ENCODE peak calls at places on chromosome 1, in seven cellular contexts. Z, G, Y, X, N, J and L are unnamed samples.

GRCh38 chr1:75134939-75135828 is 996 bp downstream of the LHX8 start:
- DNase-seq in G (no peak), X (peak; percentile 54), N (no peak), Z (no peak), Y (peak; percentile 11), J (no peak), L (no peak)

GRCh38 chr1:151132676-151133338 is 13.6 kb downstream of the SEMA6C start:
- DNase-seq in J (peak; percentile 76), Z (no peak), N (no peak), G (no peak), X (no peak), Y (no peak), L (no peak)

GRCh38 chr1:230855886-230856285 is 12.4 kb downstream of the C1orf198 start:
- DNase-seq in X (no peak), G (no peak), Y (no peak), J (no peak), Z (no peak), N (no peak), L (no peak)

GRCh38 chr1:172144445-172145060 is 275.9 kb upstream of the C1orf105 start:
- DNase-seq in G (peak; percentile 39), X (peak; percentile 76), J (peak; percentile 89), N (no peak), Y (peak; percentile 99), Z (no peak), L (no peak)

GRCh38 chr1:236016083-236016482 is 48.8 kb downstream of the NID1 start:
- DNase-seq in Z (no peak), Y (peak; percentile 47), N (no peak), X (no peak), J (no peak), G (no peak), L (no peak)

GRCh38 chr1:152182431-152182830 is 23.4 kb upstream of the RPTN start:
- DNase-seq in X (no peak), N (no peak), Y (peak; percentile 46), J (no peak), Z (no peak), G (no peak), L (no peak)

GRCh38 chr1:161115132-161115711 is 2.6 kb downstream of the PFDN2 start:
- DNase-seq in Z (no peak), G (no peak), X (peak; percentile 79), N (no peak), Y (peak; percentile 92), J (no peak), L (no peak)

GRCh38 chr1:200893411-200893901 is 1.2 kb upstream of the INAVA start:
- DNase-seq in N (no peak), G (no peak), Y (no peak), Z (no peak), X (no peak), J (no peak), L (peak; percentile 75)

GRCh38 chr1:242225770-242226573 is 227.1 kb upstream of the MAP1LC3C start:
- DNase-seq in X (no peak), Z (no peak), G (no peak), J (no peak), N (no peak), Y (no peak), L (no peak)

GRCh38 chr1:175192111-175192629 is 406 bp downstream of the KIAA0040 start:
- DNase-seq in N (no peak), X (peak; percentile 45), J (peak; percentile 81), Y (no peak), Z (peak; percentile 36), G (peak; percentile 83), L (no peak)

GRCh38 chr1:30785714-30786113 is 28.1 kb upstream of the LAPTM5 start:
- DNase-seq in Y (no peak), N (no peak), Z (no peak), J (no peak), G (no peak), X (no peak), L (no peak)

GRCh38 chr1:212512731-212513559 is 80.2 kb downstream of the NENF start:
- DNase-seq in G (no peak), Y (no peak), J (no peak), N (no peak), Z (no peak), X (no peak), L (no peak)

GRCh38 chr1:64302971-64303370 is 99.5 kb downstream of the UBE2U start:
- DNase-seq in Z (no peak), X (no peak), G (no peak), J (no peak), N (no peak), Y (no peak), L (no peak)

GRCh38 chr1:155254228-155254713 is 1.0 kb downstream of the ENTREP3 start:
- DNase-seq in N (no peak), Y (no peak), J (peak; percentile 77), G (no peak), Z (no peak), X (no peak), L (no peak)

GRCh38 chr1:94729287-94729686 is 90.9 kb upstream of the SLC44A3 start:
- DNase-seq in N (no peak), X (peak; percentile 71), G (no peak), Z (no peak), Y (peak; percentile 89), J (no peak), L (no peak)

GRCh38 chr1:167629681-167630567 is at the start of gene RCSD1:
- DNase-seq in X (no peak), N (peak; percentile 48), J (peak; percentile 81), Y (no peak), G (peak; percentile 47), Z (peak; percentile 39), L (no peak)
- H3K27me3 ChIP-seq in X (peaks cover 37% of the 10 kb centered on the region), N (no peaks in the 10 kb centered on the region), J (no peaks in the 10 kb centered on the region), Y (no peaks in the 10 kb centered on the region), G (peaks cover 4% of the 10 kb centered on the region), Z (no peaks in the 10 kb centered on the region), L (no peaks in the 10 kb centered on the region)

DNA sequence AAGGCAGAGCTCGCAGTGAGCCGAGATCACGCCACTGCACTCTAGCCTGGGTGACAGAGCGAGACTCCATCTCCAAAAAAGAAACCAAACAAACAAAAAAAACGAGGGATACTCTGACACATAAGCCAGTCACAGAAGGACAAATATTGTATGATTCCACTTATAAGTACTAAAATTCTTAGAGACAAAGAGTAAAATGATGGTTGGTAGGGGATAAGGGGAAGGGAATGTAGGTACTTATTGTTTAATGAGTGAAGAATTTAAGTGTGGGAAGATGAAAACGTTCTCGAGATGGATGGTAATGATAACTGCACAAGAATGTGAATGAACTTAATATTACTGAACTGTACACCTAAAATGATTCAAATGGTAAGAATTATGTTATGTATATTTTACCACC is 66.7 kb upstream of the GUCA2A start:
- DNase-seq in X (no peak), Y (no peak), G (no peak), J (no peak), N (no peak), Z (no peak), L (no peak)
- H3K4me3 ChIP-seq in X (no peak overlapping the region), Y (no peak overlapping the region), G (no peak overlapping the region), J (no peak overlapping the region), N (no peak overlapping the region), Z (no peak overlapping the region), L (no peak overlapping the region)

DNA sequence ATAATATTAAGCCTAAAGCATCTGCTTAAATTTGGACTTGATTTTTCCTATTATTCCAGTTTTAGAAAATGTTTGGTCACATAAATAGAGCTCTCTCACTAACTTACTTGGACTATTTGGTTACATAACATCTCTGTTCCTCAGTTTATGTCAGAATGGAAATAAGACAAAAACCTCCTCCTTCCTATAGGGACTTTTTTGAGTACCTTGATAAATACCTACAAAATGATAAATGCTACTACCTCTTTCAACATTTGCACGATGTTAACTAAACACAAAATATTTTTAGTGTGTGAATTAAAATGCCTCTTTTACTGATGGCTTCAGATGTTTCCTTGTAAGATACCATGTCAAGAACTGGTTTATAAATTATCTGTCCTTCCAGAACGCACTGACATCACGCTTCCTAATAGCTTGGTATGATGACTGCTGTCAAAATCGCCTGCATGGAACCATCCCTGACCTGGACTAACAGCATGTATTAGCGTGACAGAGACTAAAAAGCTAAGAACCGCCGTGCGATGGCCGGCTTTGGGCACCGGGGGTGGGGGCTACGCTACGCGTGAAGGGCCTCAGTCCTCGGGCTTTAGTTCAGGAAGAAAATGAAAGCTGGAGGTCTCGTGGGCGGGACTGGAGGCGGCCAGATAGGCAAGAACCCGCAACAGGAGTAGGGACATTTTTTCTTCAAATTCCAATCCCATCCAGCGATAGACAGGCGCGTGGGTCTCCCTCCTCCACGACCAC is 133.3 kb upstream of the BARHL2 start:
- DNase-seq in G (no peak), X (no peak), N (no peak), Z (no peak), J (peak; percentile 78), Y (peak; percentile 51), L (peak; percentile 32)
- H3K27me3 ChIP-seq in G (peaks cover 16% of the 10 kb centered on the region), X (peaks cover 14% of the 10 kb centered on the region), N (peaks cover 46% of the 10 kb centered on the region), Z (peaks cover 9% of the 10 kb centered on the region), J (no peaks in the 10 kb centered on the region), Y (peaks cover 82% of the 10 kb centered on the region), L (no peaks in the 10 kb centered on the region)

GRCh38 chr1:107434379-107434728 is 293.5 kb downstream of the NTNG1 start:
- DNase-seq in Y (no peak), J (no peak), G (no peak), N (no peak), Z (no peak), X (no peak), L (no peak)

GRCh38 chr1:107432108-107432507 is 291.3 kb downstream of the NTNG1 start:
- DNase-seq in Y (no peak), Z (no peak), J (no peak), N (no peak), X (no peak), G (no peak), L (no peak)

GRCh38 chr1:107433068-107433467 is 292.2 kb downstream of the NTNG1 start:
- DNase-seq in G (no peak), X (no peak), Z (no peak), J (no peak), N (no peak), Y (no peak), L (no peak)

GRCh38 chr1:107433635-107434378 is 293.0 kb downstream of the NTNG1 start:
- DNase-seq in X (no peak), Y (no peak), N (no peak), J (no peak), G (no peak), Z (no peak), L (no peak)

DNA sequence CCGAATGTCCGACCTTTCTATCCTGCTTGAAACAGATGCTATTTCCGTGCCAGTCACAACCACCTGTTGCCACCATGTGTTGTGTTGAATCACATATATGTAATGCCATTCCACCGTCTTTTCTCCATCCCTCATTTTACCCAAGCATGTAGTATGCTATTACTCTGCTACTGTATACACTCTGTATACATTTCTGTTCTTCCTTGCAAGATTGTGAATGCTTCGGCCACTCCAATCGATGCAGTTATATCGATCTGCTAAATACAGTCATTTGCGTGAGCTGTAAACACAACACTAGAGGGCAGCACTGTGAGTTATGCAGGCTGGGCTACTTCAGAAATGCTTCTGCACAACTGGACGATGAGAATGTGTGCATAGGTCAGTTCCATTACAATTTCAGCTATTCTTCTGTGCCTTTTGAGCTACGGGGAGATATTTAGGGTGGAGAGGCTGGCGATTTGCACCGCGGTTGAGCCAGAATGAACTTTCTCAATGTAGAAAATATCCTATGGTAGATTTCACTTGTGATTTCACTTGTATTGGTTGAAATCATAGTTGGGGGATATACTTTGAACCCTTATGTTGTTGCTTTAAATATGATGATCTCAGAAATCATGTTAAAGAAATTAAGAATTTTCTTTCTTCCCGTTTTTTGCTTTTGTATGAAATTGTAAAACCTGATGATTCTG is 289.8 kb downstream of the NTNG1 start:
- DNase-seq in J (no peak), Z (no peak), Y (peak; percentile 54), G (peak; percentile 35), N (no peak), X (peak; percentile 18), L (peak; percentile 33)
- H3K4me3 ChIP-seq in J (no peak overlapping the region), Z (no peak overlapping the region), Y (no peak overlapping the region), G (no peak overlapping the region), N (no peak overlapping the region), X (no peak overlapping the region), L (no peak overlapping the region)